ENCODE peak calls at places on chromosomes 5 and 9, in four cellular contexts. P is HepG2, K is K562, N is A549. S is an unnamed sample.

GRCh38 chr5:75716715-75717081 is 539 bp downstream of the POC5 start:
- DNase-seq in P (no peak), K (no peak), N (no peak), S (peak)

GRCh38 chr5:106959447-106959846 is 711.3 kb downstream of the EFNA5 start:
- DNase-seq in P (no peak), K (no peak), N (no peak), S (no peak)

GRCh38 chr5:62689599-62690368 is 111.2 kb downstream of the LRRC70 start:
- DNase-seq in P (no peak), K (no peak), N (no peak), S (no peak)

GRCh38 chr5:35857606-35858205 is 1.0 kb downstream of the IL7R start:
- DNase-seq in P (no peak), K (no peak), N (no peak), S (no peak)

GRCh38 chr5:118371973-118372650 is 616.2 kb downstream of the DTWD2 start:
- DNase-seq in P (no peak), K (no peak), N (no peak), S (no peak)

GRCh38 chr9:130692365-130692764 is 1.2 kb upstream of the EXOSC2 start:
- DNase-seq in P (no peak), K (no peak), N (no peak), S (peak)

GRCh38 chr5:172245046-172245445 is 38.5 kb downstream of the UBTD2 start:
- DNase-seq in P (no peak), K (no peak), N (no peak), S (no peak)

GRCh38 chr9:65400886-65401285 is 115.9 kb upstream of the FOXD4L5 start:
- DNase-seq in P (no peak), K (no peak), N (no peak), S (no peak)

GRCh38 chr5:168227973-168228615 is 63.4 kb upstream of the WWC1 start:
- DNase-seq in P (no peak), K (no peak), N (no peak), S (no peak)

GRCh38 chr5:53373420-53374188 is 106.8 kb upstream of the FST start:
- DNase-seq in P (no peak), K (no peak), N (no peak), S (no peak)

GRCh38 chr5:25858019-25858418 is 1180.4 kb downstream of the CDH9 start:
- DNase-seq in P (no peak), K (no peak), N (no peak), S (peak)

GRCh38 chr9:33166263-33167083 is 663 bp downstream of the B4GALT1 start:
- DNase-seq in P (no peak), K (peak), N (peak), S (no peak)

GRCh38 chr5:36383942-36384341 is 82.2 kb upstream of the RANBP3L start:
- DNase-seq in P (no peak), K (no peak), N (no peak), S (no peak)

GRCh38 chr9:130010151-130010988 is 32.6 kb downstream of the FNBP1 start:
- DNase-seq in P (no peak), K (no peak), N (no peak), S (no peak)

GRCh38 chr5:113807384-113808053 is 294.0 kb downstream of the YTHDC2 start:
- DNase-seq in P (no peak), K (no peak), N (no peak), S (no peak)

GRCh38 chr9:87878930-87879603 is 3.6 kb upstream of the SPATA31E1 start:
- DNase-seq in P (no peak), K (no peak), N (peak), S (no peak)

GRCh38 chr9:21326526-21327139 is 8.6 kb downstream of the KLHL9 start:
- DNase-seq in P (peak), K (no peak), N (peak), S (no peak)

GRCh38 chr5:173594061-173594460 is 22.4 kb downstream of the BOD1 start:
- DNase-seq in P (no peak), K (no peak), N (no peak), S (no peak)

GRCh38 chr9:127567119-127567897 is 44.8 kb upstream of the STXBP1 start:
- DNase-seq in P (no peak), K (peak), N (no peak), S (no peak)

GRCh38 chr5:7330141-7330712 is 65.7 kb upstream of the ADCY2 start:
- DNase-seq in P (no peak), K (no peak), N (no peak), S (no peak)

GRCh38 chr5:7325975-7326911 is 69.7 kb upstream of the ADCY2 start:
- DNase-seq in P (no peak), K (peak), N (no peak), S (no peak)

GRCh38 chr5:7329712-7330111 is 66.2 kb upstream of the ADCY2 start:
- DNase-seq in P (no peak), K (no peak), N (no peak), S (no peak)

DNA sequence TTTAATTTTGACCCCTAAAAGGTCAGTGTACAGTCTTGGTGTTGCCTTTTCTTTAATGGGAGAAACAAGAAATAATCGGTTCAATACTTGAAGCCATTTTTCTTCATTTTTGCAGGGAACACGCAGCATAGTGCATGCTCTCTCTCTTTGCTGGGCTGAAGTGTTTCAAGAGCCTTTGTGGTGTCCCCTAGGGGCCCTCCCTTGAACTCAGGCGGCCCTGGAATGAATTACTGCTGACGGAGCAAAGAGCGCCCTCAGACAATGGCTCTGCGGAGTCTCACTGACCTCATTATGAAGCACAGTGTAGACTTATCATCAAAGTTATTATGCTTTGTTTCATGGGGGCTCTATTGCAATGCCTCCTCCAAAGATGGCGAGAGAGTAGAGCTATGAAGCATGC is 64.9 kb upstream of the ADCY2 start:
- DNase-seq in P (no peak), K (no peak), N (no peak), S (peak)
- TF ChIP-seq HMGXB4 in P (no peak), K (no peak), N (no peak), S (no peak)

GRCh38 chr5:131305906-131306305 is 42.1 kb downstream of the CDC42SE2 start:
- DNase-seq in P (no peak), K (no peak), N (no peak), S (no peak)
- TF ChIP-seq JUN in P (no peak), K (peak), N (no peak), S (no peak)

GRCh38 chr9:70435948-70436347 is 21.5 kb upstream of the KLF9 start:
- DNase-seq in P (no peak), K (no peak), N (no peak), S (no peak)
- TF ChIP-seq HMGXB4 in P (no peak), K (no peak), N (no peak), S (no peak)

GRCh38 chr5:73417307-73418035 is 31.1 kb downstream of the FOXD1 start:
- DNase-seq in P (no peak), K (no peak), N (no peak), S (no peak)
- TF ChIP-seq JUN in P (no peak), K (no peak), N (no peak), S (no peak)